ENCODE peak calls at places on chromosome 1, in seven cellular contexts. One of them, this sample, is unnamed.

GRCh38 chr1:204723131-204723787 is 37.7 kb upstream of the LRRN2 start:
- DNase-seq in stimulated activated naive B cell treated with anti-CD40 and anti-IgM and Interleukin-4, amounts not matched to agents 10 μg/mL and 1 μg/mL and 100 μg/mL, for 72 hours: no peak
- DNase-seq in activated CD4-positive, alpha-beta T cell treated with anti-CD3 and anti-CD28 coated beads for 36 hours: no peak
- DNase-seq in stimulated activated CD8-positive, alpha-beta memory T cell treated with anti-CD3 and anti-CD28 coated beads, Interleukin-15, amount 100 ng/mL, for 24 hours: no peak
- DNase-seq in NCI-H460: no peak
- DNase-seq in H9: peak; percentile 15
- DNase-seq in GM20000: no peak
- DNase-seq in this sample: no peak

GRCh38 chr1:25729774-25730173 is 70.2 kb upstream of the SELENON start:
- DNase-seq in stimulated activated naive B cell treated with anti-CD40 and anti-IgM and Interleukin-4, amounts not matched to agents 10 μg/mL and 1 μg/mL and 100 μg/mL, for 72 hours: no peak
- DNase-seq in activated CD4-positive, alpha-beta T cell treated with anti-CD3 and anti-CD28 coated beads for 36 hours: no peak
- DNase-seq in stimulated activated CD8-positive, alpha-beta memory T cell treated with anti-CD3 and anti-CD28 coated beads, Interleukin-15, amount 100 ng/mL, for 24 hours: no peak
- DNase-seq in NCI-H460: no peak
- DNase-seq in H9: no peak
- DNase-seq in GM20000: no peak
- DNase-seq in this sample: no peak

GRCh38 chr1:212315907-212316306 is 30.7 kb downstream of the PPP2R5A start:
- DNase-seq in stimulated activated naive B cell treated with anti-CD40 and anti-IgM and Interleukin-4, amounts not matched to agents 10 μg/mL and 1 μg/mL and 100 μg/mL, for 72 hours: no peak
- DNase-seq in activated CD4-positive, alpha-beta T cell treated with anti-CD3 and anti-CD28 coated beads for 36 hours: peak; percentile 21
- DNase-seq in stimulated activated CD8-positive, alpha-beta memory T cell treated with anti-CD3 and anti-CD28 coated beads, Interleukin-15, amount 100 ng/mL, for 24 hours: no peak
- DNase-seq in NCI-H460: peak; percentile 35
- DNase-seq in H9: peak; percentile 66
- DNase-seq in GM20000: no peak
- DNase-seq in this sample: peak; percentile 6

GRCh38 chr1:236455242-236455641 is 61.2 kb downstream of the EDARADD start:
- DNase-seq in stimulated activated naive B cell treated with anti-CD40 and anti-IgM and Interleukin-4, amounts not matched to agents 10 μg/mL and 1 μg/mL and 100 μg/mL, for 72 hours: no peak
- DNase-seq in activated CD4-positive, alpha-beta T cell treated with anti-CD3 and anti-CD28 coated beads for 36 hours: no peak
- DNase-seq in stimulated activated CD8-positive, alpha-beta memory T cell treated with anti-CD3 and anti-CD28 coated beads, Interleukin-15, amount 100 ng/mL, for 24 hours: no peak
- DNase-seq in NCI-H460: no peak
- DNase-seq in H9: no peak
- DNase-seq in GM20000: no peak
- DNase-seq in this sample: no peak

GRCh38 chr1:4173731-4174130 is 273.7 kb upstream of the C1orf174 start:
- DNase-seq in stimulated activated naive B cell treated with anti-CD40 and anti-IgM and Interleukin-4, amounts not matched to agents 10 μg/mL and 1 μg/mL and 100 μg/mL, for 72 hours: no peak
- DNase-seq in activated CD4-positive, alpha-beta T cell treated with anti-CD3 and anti-CD28 coated beads for 36 hours: no peak
- DNase-seq in stimulated activated CD8-positive, alpha-beta memory T cell treated with anti-CD3 and anti-CD28 coated beads, Interleukin-15, amount 100 ng/mL, for 24 hours: no peak
- DNase-seq in NCI-H460: no peak
- DNase-seq in H9: no peak
- DNase-seq in GM20000: no peak
- DNase-seq in this sample: no peak

GRCh38 chr1:47755368-47755990 is 241.7 kb downstream of the TRABD2B start:
- DNase-seq in stimulated activated naive B cell treated with anti-CD40 and anti-IgM and Interleukin-4, amounts not matched to agents 10 μg/mL and 1 μg/mL and 100 μg/mL, for 72 hours: peak; percentile 14
- DNase-seq in activated CD4-positive, alpha-beta T cell treated with anti-CD3 and anti-CD28 coated beads for 36 hours: peak; percentile 78
- DNase-seq in stimulated activated CD8-positive, alpha-beta memory T cell treated with anti-CD3 and anti-CD28 coated beads, Interleukin-15, amount 100 ng/mL, for 24 hours: peak; percentile 40
- DNase-seq in NCI-H460: no peak
- DNase-seq in H9: peak; percentile 77
- DNase-seq in GM20000: peak; percentile 64
- DNase-seq in this sample: peak; percentile 38

GRCh38 chr1:12456979-12457378 is 161.0 kb downstream of the DHRS3 start:
- DNase-seq in stimulated activated naive B cell treated with anti-CD40 and anti-IgM and Interleukin-4, amounts not matched to agents 10 μg/mL and 1 μg/mL and 100 μg/mL, for 72 hours: no peak
- DNase-seq in activated CD4-positive, alpha-beta T cell treated with anti-CD3 and anti-CD28 coated beads for 36 hours: no peak
- DNase-seq in stimulated activated CD8-positive, alpha-beta memory T cell treated with anti-CD3 and anti-CD28 coated beads, Interleukin-15, amount 100 ng/mL, for 24 hours: no peak
- DNase-seq in NCI-H460: no peak
- DNase-seq in H9: no peak
- DNase-seq in GM20000: no peak
- DNase-seq in this sample: no peak

GRCh38 chr1:231949277-231950122 is 322.9 kb downstream of the DISC1 start:
- DNase-seq in stimulated activated naive B cell treated with anti-CD40 and anti-IgM and Interleukin-4, amounts not matched to agents 10 μg/mL and 1 μg/mL and 100 μg/mL, for 72 hours: no peak
- DNase-seq in activated CD4-positive, alpha-beta T cell treated with anti-CD3 and anti-CD28 coated beads for 36 hours: no peak
- DNase-seq in stimulated activated CD8-positive, alpha-beta memory T cell treated with anti-CD3 and anti-CD28 coated beads, Interleukin-15, amount 100 ng/mL, for 24 hours: no peak
- DNase-seq in NCI-H460: no peak
- DNase-seq in H9: peak; percentile 73
- DNase-seq in GM20000: no peak
- DNase-seq in this sample: no peak

GRCh38 chr1:185804206-185804605 is 70.0 kb downstream of the HMCN1 start:
- DNase-seq in stimulated activated naive B cell treated with anti-CD40 and anti-IgM and Interleukin-4, amounts not matched to agents 10 μg/mL and 1 μg/mL and 100 μg/mL, for 72 hours: no peak
- DNase-seq in activated CD4-positive, alpha-beta T cell treated with anti-CD3 and anti-CD28 coated beads for 36 hours: no peak
- DNase-seq in stimulated activated CD8-positive, alpha-beta memory T cell treated with anti-CD3 and anti-CD28 coated beads, Interleukin-15, amount 100 ng/mL, for 24 hours: no peak
- DNase-seq in NCI-H460: no peak
- DNase-seq in H9: no peak
- DNase-seq in GM20000: no peak
- DNase-seq in this sample: no peak

GRCh38 chr1:45003741-45004140 is 7.4 kb downstream of the HECTD3 start:
- DNase-seq in stimulated activated naive B cell treated with anti-CD40 and anti-IgM and Interleukin-4, amounts not matched to agents 10 μg/mL and 1 μg/mL and 100 μg/mL, for 72 hours: no peak
- DNase-seq in activated CD4-positive, alpha-beta T cell treated with anti-CD3 and anti-CD28 coated beads for 36 hours: no peak
- DNase-seq in stimulated activated CD8-positive, alpha-beta memory T cell treated with anti-CD3 and anti-CD28 coated beads, Interleukin-15, amount 100 ng/mL, for 24 hours: no peak
- DNase-seq in NCI-H460: no peak
- DNase-seq in H9: no peak
- DNase-seq in GM20000: no peak
- DNase-seq in this sample: no peak

GRCh38 chr1:38777464-38777957 is 82.1 kb downstream of the RRAGC start:
- DNase-seq in stimulated activated naive B cell treated with anti-CD40 and anti-IgM and Interleukin-4, amounts not matched to agents 10 μg/mL and 1 μg/mL and 100 μg/mL, for 72 hours: no peak
- DNase-seq in activated CD4-positive, alpha-beta T cell treated with anti-CD3 and anti-CD28 coated beads for 36 hours: no peak
- DNase-seq in stimulated activated CD8-positive, alpha-beta memory T cell treated with anti-CD3 and anti-CD28 coated beads, Interleukin-15, amount 100 ng/mL, for 24 hours: no peak
- DNase-seq in NCI-H460: no peak
- DNase-seq in H9: no peak
- DNase-seq in GM20000: no peak
- DNase-seq in this sample: no peak

GRCh38 chr1:109024651-109025050 is 17.3 kb downstream of the WDR47 start:
- DNase-seq in stimulated activated naive B cell treated with anti-CD40 and anti-IgM and Interleukin-4, amounts not matched to agents 10 μg/mL and 1 μg/mL and 100 μg/mL, for 72 hours: no peak
- DNase-seq in activated CD4-positive, alpha-beta T cell treated with anti-CD3 and anti-CD28 coated beads for 36 hours: no peak
- DNase-seq in stimulated activated CD8-positive, alpha-beta memory T cell treated with anti-CD3 and anti-CD28 coated beads, Interleukin-15, amount 100 ng/mL, for 24 hours: no peak
- DNase-seq in NCI-H460: no peak
- DNase-seq in H9: no peak
- DNase-seq in GM20000: no peak
- DNase-seq in this sample: no peak

GRCh38 chr1:230401763-230402294 is 24.3 kb downstream of the PGBD5 start:
- DNase-seq in stimulated activated naive B cell treated with anti-CD40 and anti-IgM and Interleukin-4, amounts not matched to agents 10 μg/mL and 1 μg/mL and 100 μg/mL, for 72 hours: no peak
- DNase-seq in activated CD4-positive, alpha-beta T cell treated with anti-CD3 and anti-CD28 coated beads for 36 hours: no peak
- DNase-seq in stimulated activated CD8-positive, alpha-beta memory T cell treated with anti-CD3 and anti-CD28 coated beads, Interleukin-15, amount 100 ng/mL, for 24 hours: no peak
- DNase-seq in NCI-H460: no peak
- DNase-seq in H9: no peak
- DNase-seq in GM20000: no peak
- DNase-seq in this sample: no peak

GRCh38 chr1:60265560-60266535 is 192.3 kb upstream of the C1orf87 start:
- DNase-seq in stimulated activated naive B cell treated with anti-CD40 and anti-IgM and Interleukin-4, amounts not matched to agents 10 μg/mL and 1 μg/mL and 100 μg/mL, for 72 hours: no peak
- DNase-seq in activated CD4-positive, alpha-beta T cell treated with anti-CD3 and anti-CD28 coated beads for 36 hours: no peak
- DNase-seq in stimulated activated CD8-positive, alpha-beta memory T cell treated with anti-CD3 and anti-CD28 coated beads, Interleukin-15, amount 100 ng/mL, for 24 hours: no peak
- DNase-seq in NCI-H460: no peak
- DNase-seq in H9: no peak
- DNase-seq in GM20000: no peak
- DNase-seq in this sample: no peak

GRCh38 chr1:38009088-38009840 is 3.3 kb upstream of the UTP11 start:
- DNase-seq in stimulated activated naive B cell treated with anti-CD40 and anti-IgM and Interleukin-4, amounts not matched to agents 10 μg/mL and 1 μg/mL and 100 μg/mL, for 72 hours: no peak
- DNase-seq in activated CD4-positive, alpha-beta T cell treated with anti-CD3 and anti-CD28 coated beads for 36 hours: peak; percentile 79
- DNase-seq in stimulated activated CD8-positive, alpha-beta memory T cell treated with anti-CD3 and anti-CD28 coated beads, Interleukin-15, amount 100 ng/mL, for 24 hours: no peak
- DNase-seq in NCI-H460: no peak
- DNase-seq in H9: no peak
- DNase-seq in GM20000: no peak
- DNase-seq in this sample: no peak

GRCh38 chr1:51188230-51188629 is 47.8 kb upstream of the RNF11 start:
- DNase-seq in stimulated activated naive B cell treated with anti-CD40 and anti-IgM and Interleukin-4, amounts not matched to agents 10 μg/mL and 1 μg/mL and 100 μg/mL, for 72 hours: no peak
- DNase-seq in activated CD4-positive, alpha-beta T cell treated with anti-CD3 and anti-CD28 coated beads for 36 hours: no peak
- DNase-seq in stimulated activated CD8-positive, alpha-beta memory T cell treated with anti-CD3 and anti-CD28 coated beads, Interleukin-15, amount 100 ng/mL, for 24 hours: no peak
- DNase-seq in NCI-H460: no peak
- DNase-seq in H9: no peak
- DNase-seq in GM20000: no peak
- DNase-seq in this sample: no peak

GRCh38 chr1:25642710-25643109 is 26.1 kb downstream of the MAN1C1 start:
- DNase-seq in stimulated activated naive B cell treated with anti-CD40 and anti-IgM and Interleukin-4, amounts not matched to agents 10 μg/mL and 1 μg/mL and 100 μg/mL, for 72 hours: peak; percentile 24
- DNase-seq in activated CD4-positive, alpha-beta T cell treated with anti-CD3 and anti-CD28 coated beads for 36 hours: peak; percentile 85
- DNase-seq in stimulated activated CD8-positive, alpha-beta memory T cell treated with anti-CD3 and anti-CD28 coated beads, Interleukin-15, amount 100 ng/mL, for 24 hours: no peak
- DNase-seq in NCI-H460: no peak
- DNase-seq in H9: no peak
- DNase-seq in GM20000: peak; percentile 51
- DNase-seq in this sample: no peak

GRCh38 chr1:212648431-212648830 is 39.9 kb downstream of the ATF3 start:
- DNase-seq in stimulated activated naive B cell treated with anti-CD40 and anti-IgM and Interleukin-4, amounts not matched to agents 10 μg/mL and 1 μg/mL and 100 μg/mL, for 72 hours: no peak
- DNase-seq in activated CD4-positive, alpha-beta T cell treated with anti-CD3 and anti-CD28 coated beads for 36 hours: no peak
- DNase-seq in stimulated activated CD8-positive, alpha-beta memory T cell treated with anti-CD3 and anti-CD28 coated beads, Interleukin-15, amount 100 ng/mL, for 24 hours: no peak
- DNase-seq in NCI-H460: no peak
- DNase-seq in H9: no peak
- DNase-seq in GM20000: no peak
- DNase-seq in this sample: no peak

GRCh38 chr1:15465674-15466073 is 9.1 kb downstream of the CELA2A start:
- DNase-seq in stimulated activated naive B cell treated with anti-CD40 and anti-IgM and Interleukin-4, amounts not matched to agents 10 μg/mL and 1 μg/mL and 100 μg/mL, for 72 hours: no peak
- DNase-seq in activated CD4-positive, alpha-beta T cell treated with anti-CD3 and anti-CD28 coated beads for 36 hours: no peak
- DNase-seq in stimulated activated CD8-positive, alpha-beta memory T cell treated with anti-CD3 and anti-CD28 coated beads, Interleukin-15, amount 100 ng/mL, for 24 hours: no peak
- DNase-seq in NCI-H460: no peak
- DNase-seq in H9: no peak
- DNase-seq in GM20000: no peak
- DNase-seq in this sample: no peak

GRCh38 chr1:199857103-199857502 is 170.4 kb upstream of the NR5A2 start:
- DNase-seq in stimulated activated naive B cell treated with anti-CD40 and anti-IgM and Interleukin-4, amounts not matched to agents 10 μg/mL and 1 μg/mL and 100 μg/mL, for 72 hours: no peak
- DNase-seq in activated CD4-positive, alpha-beta T cell treated with anti-CD3 and anti-CD28 coated beads for 36 hours: no peak
- DNase-seq in stimulated activated CD8-positive, alpha-beta memory T cell treated with anti-CD3 and anti-CD28 coated beads, Interleukin-15, amount 100 ng/mL, for 24 hours: no peak
- DNase-seq in NCI-H460: no peak
- DNase-seq in H9: no peak
- DNase-seq in GM20000: no peak
- DNase-seq in this sample: no peak

GRCh38 chr1:31796707-31797106 is 19.1 kb downstream of the SPOCD1 start:
- DNase-seq in stimulated activated naive B cell treated with anti-CD40 and anti-IgM and Interleukin-4, amounts not matched to agents 10 μg/mL and 1 μg/mL and 100 μg/mL, for 72 hours: no peak
- DNase-seq in activated CD4-positive, alpha-beta T cell treated with anti-CD3 and anti-CD28 coated beads for 36 hours: no peak
- DNase-seq in stimulated activated CD8-positive, alpha-beta memory T cell treated with anti-CD3 and anti-CD28 coated beads, Interleukin-15, amount 100 ng/mL, for 24 hours: no peak
- DNase-seq in NCI-H460: no peak
- DNase-seq in H9: no peak
- DNase-seq in GM20000: no peak
- DNase-seq in this sample: no peak

GRCh38 chr1:178011101-178011828 is 41.4 kb upstream of the SEC16B start:
- DNase-seq in stimulated activated naive B cell treated with anti-CD40 and anti-IgM and Interleukin-4, amounts not matched to agents 10 μg/mL and 1 μg/mL and 100 μg/mL, for 72 hours: no peak
- DNase-seq in activated CD4-positive, alpha-beta T cell treated with anti-CD3 and anti-CD28 coated beads for 36 hours: no peak
- DNase-seq in stimulated activated CD8-positive, alpha-beta memory T cell treated with anti-CD3 and anti-CD28 coated beads, Interleukin-15, amount 100 ng/mL, for 24 hours: no peak
- DNase-seq in NCI-H460: peak; percentile 25
- DNase-seq in H9: no peak
- DNase-seq in GM20000: no peak
- DNase-seq in this sample: no peak

GRCh38 chr1:89649783-89650182 is 16.9 kb downstream of the LRRC8C start:
- DNase-seq in stimulated activated naive B cell treated with anti-CD40 and anti-IgM and Interleukin-4, amounts not matched to agents 10 μg/mL and 1 μg/mL and 100 μg/mL, for 72 hours: no peak
- DNase-seq in activated CD4-positive, alpha-beta T cell treated with anti-CD3 and anti-CD28 coated beads for 36 hours: no peak
- DNase-seq in stimulated activated CD8-positive, alpha-beta memory T cell treated with anti-CD3 and anti-CD28 coated beads, Interleukin-15, amount 100 ng/mL, for 24 hours: no peak
- DNase-seq in NCI-H460: no peak
- DNase-seq in H9: no peak
- DNase-seq in GM20000: no peak
- DNase-seq in this sample: no peak

GRCh38 chr1:162373072-162373427 is 3.6 kb downstream of the SPATA46 start:
- DNase-seq in stimulated activated naive B cell treated with anti-CD40 and anti-IgM and Interleukin-4, amounts not matched to agents 10 μg/mL and 1 μg/mL and 100 μg/mL, for 72 hours: no peak
- DNase-seq in activated CD4-positive, alpha-beta T cell treated with anti-CD3 and anti-CD28 coated beads for 36 hours: no peak
- DNase-seq in stimulated activated CD8-positive, alpha-beta memory T cell treated with anti-CD3 and anti-CD28 coated beads, Interleukin-15, amount 100 ng/mL, for 24 hours: no peak
- DNase-seq in NCI-H460: no peak
- DNase-seq in H9: no peak
- DNase-seq in GM20000: no peak
- DNase-seq in this sample: no peak

GRCh38 chr1:1240822-1241587 is 5.5 kb downstream of the C1QTNF12 start:
- DNase-seq in stimulated activated naive B cell treated with anti-CD40 and anti-IgM and Interleukin-4, amounts not matched to agents 10 μg/mL and 1 μg/mL and 100 μg/mL, for 72 hours: no peak
- DNase-seq in activated CD4-positive, alpha-beta T cell treated with anti-CD3 and anti-CD28 coated beads for 36 hours: no peak
- DNase-seq in stimulated activated CD8-positive, alpha-beta memory T cell treated with anti-CD3 and anti-CD28 coated beads, Interleukin-15, amount 100 ng/mL, for 24 hours: no peak
- DNase-seq in NCI-H460: no peak
- DNase-seq in H9: no peak
- DNase-seq in GM20000: no peak
- DNase-seq in this sample: no peak